ENCODE peak calls at places on chromosomes 11 and 22, in five cellular contexts. J is CD8-positive, alpha-beta memory T cell; F is adrenal gland; X is NCI-H524; H is stimulated activated CD8-positive, alpha-beta memory T cell treated with anti-CD3 and anti-CD28 coated beads, Interleukin-2, amount 100 ng/mL, for 1 hour. L is an unnamed sample.

GRCh38 chr11:29318134-29318845 is 698.5 kb downstream of the KCNA4 start:
- DNase-seq in J (no peak), F (no peak), X (no peak), H (no peak), L (no peak)

GRCh38 chr11:206002-206384 is 1.2 kb downstream of the BET1L start:
- DNase-seq in J (no peak), F (no peak), X (no peak), H (no peak), L (no peak)

GRCh38 chr11:66224226-66224850 is 44.1 kb upstream of the RAB1B start:
- DNase-seq in J (no peak), F (no peak), X (no peak), H (no peak), L (no peak)

GRCh38 chr11:74347381-74347780 is 35.9 kb upstream of the P4HA3 start:
- DNase-seq in J (no peak), F (no peak), X (no peak), H (no peak), L (no peak)

GRCh38 chr11:47889714-47890441 is 41.7 kb upstream of the NUP160 start:
- DNase-seq in J (no peak), F (no peak), X (no peak), H (no peak), L (no peak)

GRCh38 chr22:38699784-38700183 is 959 bp downstream of the JOSD1 start:
- DNase-seq in J (no peak), F (peak; percentile 52), X (peak; percentile 22), H (no peak), L (no peak)

GRCh38 chr11:11636671-11637070 is 14.9 kb upstream of the GALNT18 start:
- DNase-seq in J (no peak), F (no peak), X (no peak), H (no peak), L (no peak)

GRCh38 chr11:129277216-129277838 is 85.2 kb upstream of the ARHGAP32 start:
- DNase-seq in J (no peak), F (no peak), X (no peak), H (no peak), L (no peak)

GRCh38 chr11:4203603-4204360 is 109.2 kb downstream of the RRM1 start:
- DNase-seq in J (no peak), F (no peak), X (no peak), H (no peak), L (no peak)

GRCh38 chr11:62555464-62556092 is 9.0 kb upstream of the AHNAK start:
- DNase-seq in J (peak; percentile 60), F (no peak), X (peak; percentile 39), H (no peak), L (peak; percentile 94)

GRCh38 chr11:86460461-86461404 is 86.0 kb downstream of the CCDC81 start:
- DNase-seq in J (no peak), F (no peak), X (no peak), H (no peak), L (no peak)

GRCh38 chr22:22079404-22080148 is 97.0 kb upstream of the TOP3B start:
- DNase-seq in J (no peak), F (no peak), X (peak; percentile 43), H (no peak), L (no peak)

GRCh38 chr11:70278994-70279393 is 8.5 kb downstream of the PPFIA1 start:
- DNase-seq in J (no peak), F (no peak), X (no peak), H (no peak), L (no peak)

GRCh38 chr11:14642873-14643696 is 519 bp upstream of the PDE3B start:
- DNase-seq in J (no peak), F (no peak), X (peak; percentile 11), H (no peak), L (no peak)

GRCh38 chr11:120539681-120540369 is 28.3 kb downstream of the GRIK4 start:
- DNase-seq in J (no peak), F (no peak), X (peak; percentile 19), H (no peak), L (no peak)

GRCh38 chr11:12893787-12894672 is 115.1 kb upstream of the RASSF10 start:
- DNase-seq in J (peak; percentile 27), F (peak; percentile 60), X (peak; percentile 50), H (peak; percentile 5), L (no peak)

GRCh38 chr22:19853879-19854777 is 546 bp downstream of the GNB1L start:
- DNase-seq in J (no peak), F (no peak), X (no peak), H (no peak), L (no peak)

GRCh38 chr11:8250981-8251620 is 12.6 kb downstream of the LMO1 start:
- DNase-seq in J (no peak), F (no peak), X (no peak), H (no peak), L (no peak)

GRCh38 chr11:28393348-28393747 is 285.2 kb downstream of the METTL15 start:
- DNase-seq in J (no peak), F (no peak), X (peak; percentile 30), H (no peak), L (no peak)

GRCh38 chr11:61118004-61118403 is 15.7 kb downstream of the CD5 start:
- DNase-seq in J (no peak), F (no peak), X (no peak), H (no peak), L (no peak)

GRCh38 chr22:44436656-44437492 is 61.2 kb downstream of the RTL6 start:
- DNase-seq in J (no peak), F (no peak), X (no peak), H (no peak), L (no peak)

GRCh38 chr11:1087279-1087960 is 12.7 kb downstream of the MUC2 start:
- DNase-seq in J (no peak), F (peak; percentile 4), X (no peak), H (no peak), L (no peak)

GRCh38 chr11:11876458-11876857 is 34.7 kb downstream of the USP47 start:
- DNase-seq in J (no peak), F (no peak), X (peak; percentile 11), H (no peak), L (no peak)

GRCh38 chr11:21278840-21279239 is 609.5 kb downstream of the NELL1 start:
- DNase-seq in J (no peak), F (no peak), X (no peak), H (no peak), L (no peak)

GRCh38 chr22:40524392-40525249 is 111.9 kb downstream of the MRTFA start:
- DNase-seq in J (no peak), F (no peak), X (peak; percentile 23), H (no peak), L (no peak)

GRCh38 chr11:75201771-75202170 is 38.8 kb upstream of the TPBGL start:
- DNase-seq in J (no peak), F (no peak), X (no peak), H (no peak), L (no peak)

GRCh38 chr22:27996981-27997380 is 77.9 kb upstream of the PITPNB start:
- DNase-seq in J (no peak), F (no peak), X (no peak), H (no peak), L (no peak)

GRCh38 chr11:102177974-102178631 is 67.9 kb downstream of the YAP1 start:
- DNase-seq in J (no peak), F (peak; percentile 25), X (no peak), H (no peak), L (no peak)

GRCh38 chr11:9838961-9839360 is 175.1 kb downstream of the SWAP70 start:
- DNase-seq in J (no peak), F (no peak), X (no peak), H (no peak), L (no peak)

GRCh38 chr22:28025866-28026575 is 107.0 kb upstream of the PITPNB start:
- DNase-seq in J (no peak), F (no peak), X (no peak), H (no peak), L (no peak)

GRCh38 chr11:65127473-65128181 is 5.5 kb downstream of the MRPL49 start:
- DNase-seq in J (no peak), F (peak; percentile 7), X (no peak), H (no peak), L (no peak)

GRCh38 chr11:68315581-68315920 is 3.2 kb downstream of the LRP5 start:
- DNase-seq in J (no peak), F (no peak), X (no peak), H (no peak), L (no peak)

GRCh38 chr11:65132238-65132987 is 1.9 kb downstream of the SYVN1 start:
- DNase-seq in J (no peak), F (no peak), X (no peak), H (no peak), L (peak; percentile 78)

GRCh38 chr11:76628408-76628947 is 42.1 kb downstream of the LRRC32 start:
- DNase-seq in J (no peak), F (no peak), X (no peak), H (no peak), L (peak; percentile 73)

GRCh38 chr11:18794956-18795355 is 3.4 kb upstream of the PTPN5 start:
- DNase-seq in J (no peak), F (no peak), X (no peak), H (no peak), L (no peak)

GRCh38 chr11:19905280-19905853 is 192.7 kb downstream of the NAV2 start:
- DNase-seq in J (no peak), F (no peak), X (peak; percentile 57), H (no peak), L (no peak)